ENCODE peak calls at places on chromosomes 7 and 10, in five cellular contexts. C, M, T, R and A are unnamed samples.

GRCh38 chr10:51694369-51694768 is 5.0 kb downstream of the CSTF2T start:
- DNase-seq in C (no peak), M (no peak), T (no peak), R (no peak), A (no peak)

GRCh38 chr7:3943779-3944520 is 642.9 kb downstream of the SDK1 start:
- DNase-seq in C (no peak), M (no peak), T (no peak), R (no peak), A (no peak)

GRCh38 chr10:14540611-14541010 is 209.9 kb upstream of the FRMD4A start:
- DNase-seq in C (no peak), M (no peak), T (no peak), R (no peak), A (no peak)

GRCh38 chr7:101088069-101088425 is 2.8 kb downstream of the TRIM56 start:
- DNase-seq in C (no peak), M (no peak), T (no peak), R (no peak), A (no peak)

GRCh38 chr7:78852951-78853350 is 600.5 kb downstream of the MAGI2 start:
- DNase-seq in C (no peak), M (no peak), T (no peak), R (no peak), A (no peak)

GRCh38 chr10:78277734-78278404 is 244.2 kb downstream of the RPS24 start:
- DNase-seq in C (no peak), M (peak), T (peak), R (peak), A (no peak)

GRCh38 chr7:90445633-90446032 is 23.8 kb upstream of the PTTG1IP2 start:
- DNase-seq in C (no peak), M (no peak), T (no peak), R (no peak), A (no peak)

GRCh38 chr10:54682554-54682953 is 118.5 kb downstream of the PCDH15 start:
- DNase-seq in C (no peak), M (no peak), T (no peak), R (no peak), A (no peak)

GRCh38 chr10:89327803-89328441 is at the start of gene IFIT3:
- DNase-seq in C (peak), M (peak), T (peak), R (peak), A (peak)

GRCh38 chr7:139562491-139562890 is 39.0 kb downstream of the CLEC2L start:
- DNase-seq in C (no peak), M (no peak), T (no peak), R (no peak), A (no peak)

GRCh38 chr10:15791816-15792524 is 68.3 kb downstream of the MINDY3 start:
- DNase-seq in C (no peak), M (peak), T (peak), R (no peak), A (peak)

GRCh38 chr10:25556457-25556856 is 377.6 kb upstream of the MYO3A start:
- DNase-seq in C (no peak), M (no peak), T (no peak), R (no peak), A (no peak)

GRCh38 chr7:31926991-31927584 is 143.1 kb downstream of the PDE1C start:
- DNase-seq in C (no peak), M (no peak), T (no peak), R (no peak), A (no peak)

GRCh38 chr10:22503315-22504090 is 158.2 kb downstream of the SPAG6 start:
- DNase-seq in C (no peak), M (no peak), T (no peak), R (no peak), A (no peak)

GRCh38 chr7:101862280-101863220 is 45.1 kb downstream of the CUX1 start:
- DNase-seq in C (no peak), M (no peak), T (no peak), R (no peak), A (no peak)

GRCh38 chr7:127905491-127906330 is 125.5 kb downstream of the LRRC4 start:
- DNase-seq in C (no peak), M (no peak), T (no peak), R (no peak), A (no peak)

GRCh38 chr10:69220041-69220451 is at the start of gene HKDC1:
- DNase-seq in C (no peak), M (no peak), T (no peak), R (peak), A (no peak)

GRCh38 chr10:74917481-74918077 is 91.2 kb downstream of the KAT6B start:
- DNase-seq in C (no peak), M (no peak), T (no peak), R (no peak), A (no peak)

GRCh38 chr10:69734797-69735468 is 66.8 kb upstream of the COL13A1 start:
- DNase-seq in C (no peak), M (no peak), T (no peak), R (no peak), A (no peak)

GRCh38 chr10:116014859-116015258 is 258.1 kb downstream of the GFRA1 start:
- DNase-seq in C (no peak), M (no peak), T (no peak), R (no peak), A (no peak)

GRCh38 chr7:959271-959670 is 4.8 kb upstream of the ADAP1 start:
- DNase-seq in C (no peak), M (peak), T (no peak), R (no peak), A (no peak)

GRCh38 chr7:3482147-3482921 is 181.3 kb downstream of the SDK1 start:
- DNase-seq in C (no peak), M (no peak), T (no peak), R (peak), A (no peak)

GRCh38 chr10:42971251-42971599 is 105.6 kb upstream of the RET start:
- DNase-seq in C (no peak), M (no peak), T (no peak), R (no peak), A (no peak)

GRCh38 chr10:119176166-119176565 is 2.4 kb downstream of the PRDX3 start:
- DNase-seq in C (no peak), M (no peak), T (no peak), R (no peak), A (no peak)

GRCh38 chr7:13989138-13989943 is at the start of gene ETV1:
- DNase-seq in C (peak), M (peak), T (peak), R (peak), A (peak)
- TF ChIP-seq POLR2A in C (peak), M (no peak), T (no peak), R (no peak), A (no peak)

GRCh38 chr7:150943453-150943814 is 34.7 kb downstream of the KCNH2 start:
- DNase-seq in C (no peak), M (peak), T (no peak), R (no peak), A (no peak)

GRCh38 chr7:150945853-150946825 is 32.0 kb downstream of the KCNH2 start:
- DNase-seq in C (peak), M (peak), T (no peak), R (peak), A (no peak)

GRCh38 chr7:150945171-150945852 is 32.8 kb downstream of the KCNH2 start:
- DNase-seq in C (no peak), M (peak), T (no peak), R (peak), A (no peak)

GRCh38 chr7:150942591-150943452 is 35.3 kb downstream of the KCNH2 start:
- DNase-seq in C (no peak), M (peak), T (no peak), R (no peak), A (no peak)

DNA sequence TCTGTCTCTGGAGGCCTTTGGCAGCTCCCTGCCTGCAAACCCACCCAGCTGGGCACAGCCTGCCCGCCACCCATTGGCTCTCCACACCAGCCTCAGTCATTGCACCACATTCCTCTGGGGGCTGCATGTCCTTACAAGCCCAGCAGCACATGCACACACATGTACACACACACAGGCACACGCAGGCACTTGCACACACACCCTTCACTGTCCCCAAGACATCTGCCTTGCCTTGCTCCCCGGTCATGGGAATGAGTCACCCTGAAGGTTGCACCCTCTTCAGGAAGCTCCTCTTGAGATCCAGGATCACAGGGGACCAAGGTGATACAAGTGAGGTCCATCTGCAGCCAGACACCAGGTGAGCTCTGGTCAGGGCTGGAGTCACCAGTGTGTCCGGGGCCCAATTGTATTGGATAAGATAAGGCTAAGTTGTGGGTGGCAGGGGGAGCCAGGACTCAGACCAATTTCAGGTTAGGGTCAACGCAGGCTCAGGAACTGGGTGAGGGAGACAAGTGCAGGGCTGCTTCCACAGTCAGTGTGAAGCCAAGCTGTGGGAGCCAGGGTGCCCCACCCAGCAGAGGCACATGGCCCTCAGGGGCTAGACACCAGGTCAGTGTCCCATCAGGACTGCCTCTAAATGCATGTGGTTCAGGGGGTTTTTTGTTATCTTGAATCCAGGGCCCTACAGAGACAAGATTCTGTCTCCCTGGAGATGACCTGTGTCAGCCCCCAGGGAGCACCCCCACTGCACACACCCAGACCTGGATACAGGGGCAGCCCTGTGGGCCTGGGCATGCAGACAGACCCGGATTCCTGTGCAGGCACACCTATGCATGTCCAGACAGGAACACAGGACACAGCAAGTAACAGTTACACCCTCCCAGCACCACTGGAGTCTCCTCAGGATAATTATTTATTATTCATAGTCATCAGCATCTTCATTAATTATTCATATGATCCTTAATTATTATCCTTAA is 33.8 kb downstream of the KCNH2 start:
- DNase-seq in C (no peak), M (peak), T (no peak), R (peak), A (no peak)
- TF ChIP-seq POLR2A in C (no peak), M (no peak), T (no peak), R (no peak), A (no peak)

DNA sequence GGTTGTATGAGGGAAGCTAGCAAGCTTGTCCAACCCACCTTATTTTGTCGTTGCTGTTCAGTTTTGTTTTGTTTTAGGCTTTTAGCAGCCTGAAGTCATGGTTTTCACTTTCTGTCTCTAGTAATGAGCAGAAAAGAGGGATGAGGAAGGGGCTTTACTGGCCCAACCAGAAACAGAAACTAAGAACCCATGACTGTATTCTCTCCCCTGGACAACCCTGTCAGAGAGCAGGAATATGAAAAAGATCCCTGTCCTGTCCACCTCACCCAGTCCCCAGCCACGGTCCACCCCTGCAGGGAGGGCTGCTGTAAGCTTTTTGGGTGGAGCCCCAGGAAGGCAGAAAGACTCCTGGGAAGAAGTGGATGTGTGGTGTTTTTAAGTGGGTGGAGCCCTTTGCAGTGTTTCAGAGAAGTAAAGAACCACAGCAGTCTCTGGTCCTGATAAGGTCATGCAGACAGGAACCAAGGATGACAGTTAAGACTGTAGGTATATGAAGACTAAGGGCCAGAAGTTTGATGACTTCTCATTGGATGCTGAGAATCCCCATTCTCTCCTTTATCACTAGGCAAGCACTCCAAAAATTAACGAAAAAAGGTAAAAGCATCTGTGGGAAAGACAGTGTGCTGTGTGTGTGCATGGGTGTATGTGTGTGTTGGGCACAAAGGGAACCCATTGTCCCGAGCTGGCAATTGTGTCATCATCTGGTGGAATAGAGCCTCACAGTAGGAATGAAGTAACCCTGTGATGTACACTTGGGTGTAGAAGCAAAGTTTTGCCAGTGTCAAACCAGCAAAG is 13.8 kb downstream of the MRPL32 start:
- DNase-seq in C (no peak), M (no peak), T (no peak), R (no peak), A (no peak)
- TF ChIP-seq POLR2A in C (no peak), M (no peak), T (no peak), R (no peak), A (no peak)

DNA sequence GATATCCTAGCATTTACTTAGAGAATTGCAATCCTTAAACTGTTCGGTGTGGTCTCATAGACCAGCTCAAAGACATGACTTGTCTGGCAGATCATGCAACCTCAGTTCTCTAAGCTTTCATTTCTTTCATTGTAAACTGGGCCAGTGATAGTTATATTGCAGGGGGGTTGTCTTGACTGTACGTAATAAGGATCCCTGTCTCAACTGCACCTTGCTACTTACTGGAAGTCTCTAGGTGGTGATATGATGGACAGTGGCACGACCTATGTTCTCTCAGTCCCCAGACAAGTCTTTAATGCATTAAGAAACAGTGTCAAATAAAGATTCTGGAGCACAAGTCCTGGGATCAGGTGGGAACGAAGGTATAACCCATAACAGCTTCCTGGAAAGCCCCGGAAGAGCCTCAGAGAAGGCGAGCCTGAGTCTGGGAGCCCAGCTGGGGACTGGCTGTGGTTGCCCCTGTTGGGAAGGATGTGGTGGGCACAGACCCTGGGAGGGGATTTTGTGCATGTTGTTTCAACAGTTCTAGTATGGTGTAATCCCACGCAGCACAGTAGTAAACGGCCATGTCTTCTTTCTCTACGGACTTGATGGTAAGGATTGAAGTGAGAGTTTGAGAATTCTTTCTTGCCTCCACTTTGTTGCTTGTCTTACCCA is 26.0 kb upstream of the TARP start:
- DNase-seq in C (no peak), M (no peak), T (no peak), R (no peak), A (no peak)
- TF ChIP-seq POLR2A in C (no peak), M (no peak), T (no peak), R (no peak), A (no peak)

DNA sequence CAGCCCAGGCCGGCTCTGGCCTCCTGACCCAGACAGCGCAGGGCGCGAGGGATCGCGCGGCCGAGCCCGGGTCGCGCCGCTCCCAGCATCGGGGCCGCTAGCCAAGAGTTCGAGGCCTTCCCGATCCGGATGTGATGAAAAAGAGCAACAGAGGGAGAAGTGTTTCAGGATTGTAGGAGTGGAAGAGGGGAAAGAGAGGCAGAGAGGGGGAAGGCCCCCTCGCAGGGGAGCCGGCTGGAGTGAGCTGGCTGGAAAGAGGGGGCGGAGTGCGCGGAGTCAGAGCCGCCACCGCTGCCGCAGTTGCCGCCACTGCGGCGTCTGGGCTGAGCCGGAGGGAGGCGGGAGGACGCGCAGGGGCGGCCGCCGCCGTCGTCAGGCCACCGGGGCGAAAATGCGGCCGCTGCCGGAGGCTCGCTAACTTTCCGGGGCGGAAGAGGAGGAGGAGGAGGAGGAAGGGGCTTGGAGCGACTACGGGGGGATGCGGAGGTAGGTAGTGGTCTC is 307 bp downstream of the MDFIC start:
- DNase-seq in C (peak), M (peak), T (peak), R (peak), A (peak)
- TF ChIP-seq POLR2A in C (peak), M (no peak), T (peak), R (peak), A (peak)

DNA sequence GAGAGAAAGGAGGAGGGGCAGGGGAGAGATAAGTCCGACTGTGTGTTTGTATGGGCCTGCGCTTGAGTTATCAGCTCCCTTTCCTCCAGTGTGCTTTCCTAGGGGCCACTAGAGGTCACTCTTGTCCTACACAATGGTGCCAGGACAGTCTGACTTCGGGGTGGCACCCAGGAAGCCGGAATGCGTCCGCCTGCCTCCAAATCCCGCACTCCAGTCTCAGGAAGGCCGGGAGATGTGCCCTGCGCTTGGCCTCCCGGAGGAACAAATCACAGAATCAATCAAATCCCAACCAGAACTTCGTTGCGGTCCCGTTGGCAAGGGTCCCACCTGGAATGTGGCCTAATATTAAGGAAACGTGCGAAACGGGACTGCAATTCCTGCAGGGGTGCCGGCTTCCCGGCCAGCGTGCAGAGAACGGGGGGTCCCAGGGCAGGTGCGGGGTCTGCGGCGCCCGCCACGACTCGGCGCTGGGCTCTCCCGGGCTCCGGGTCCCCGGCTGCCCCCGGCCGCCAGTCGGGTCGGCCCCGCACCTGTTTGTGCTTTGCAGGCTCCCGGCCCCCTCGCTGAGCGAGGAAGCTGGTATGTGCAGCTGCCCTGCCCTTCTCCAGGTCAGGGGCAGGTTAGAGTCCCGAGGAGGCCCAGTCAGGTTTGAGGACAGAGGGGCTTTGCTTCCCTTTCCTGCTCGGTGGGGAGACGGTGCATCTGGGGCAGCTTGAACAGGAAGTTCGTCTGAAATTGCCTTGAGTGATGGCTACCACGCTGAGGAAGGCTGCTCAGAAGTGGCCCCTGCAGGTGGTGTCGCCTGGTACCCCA is 21.0 kb upstream of the HPS1 start:
- DNase-seq in C (peak), M (peak), T (peak), R (peak), A (peak)
- TF ChIP-seq POLR2A in C (no peak), M (no peak), T (no peak), R (peak), A (no peak)

GRCh38 chr10:110006358-110007170 is 1.2 kb upstream of the ADD3 start:
- DNase-seq in C (peak), M (peak), T (peak), R (peak), A (no peak)

GRCh38 chr10:110005716-110006115 is 2.1 kb upstream of the ADD3 start:
- DNase-seq in C (no peak), M (peak), T (no peak), R (peak), A (no peak)

GRCh38 chr10:110007701-110008517 is at the start of gene ADD3:
- DNase-seq in C (peak), M (peak), T (peak), R (peak), A (peak)

GRCh38 chr10:110008518-110009339 is 945 bp downstream of the ADD3 start:
- DNase-seq in C (peak), M (peak), T (peak), R (peak), A (peak)

GRCh38 chr10:110007171-110007700 is 548 bp upstream of the ADD3 start:
- DNase-seq in C (peak), M (peak), T (no peak), R (no peak), A (no peak)
- TF ChIP-seq POLR2A in C (no peak), M (no peak), T (peak), R (no peak), A (peak)

GRCh38 chr7:12851142-12851541 is 163.7 kb downstream of the ARL4A start:
- DNase-seq in C (no peak), M (no peak), T (no peak), R (no peak), A (no peak)
- TF ChIP-seq POLR2A in C (no peak), M (no peak), T (no peak), R (no peak), A (no peak)

GRCh38 chr7:156639426-156640256 is 933 bp upstream of the RNF32 start:
- DNase-seq in C (no peak), M (no peak), T (no peak), R (peak), A (peak)
- TF ChIP-seq POLR2A in C (no peak), M (no peak), T (no peak), R (no peak), A (no peak)